ENCODE peak calls at places on chromosomes 11 and 22, in seven cellular contexts. One of them, this sample, is unnamed.

GRCh38 chr22:19378362-19378711 is 53.2 kb downstream of the HIRA start:
- DNase-seq in H1: no peak
- DNase-seq in mesenchymal stem cell: no peak
- DNase-seq in MM.1S: no peak
- DNase-seq in colonic mucosa: no peak
- DNase-seq in HCT116: no peak
- DNase-seq in fibroblast of lung: no peak
- DNase-seq in this sample: no peak

GRCh38 chr22:17121235-17122195 is at the start of gene TMEM121B:
- DNase-seq in H1: peak; percentile 68
- DNase-seq in mesenchymal stem cell: peak; percentile 51
- DNase-seq in MM.1S: no peak
- DNase-seq in colonic mucosa: no peak
- DNase-seq in HCT116: no peak
- DNase-seq in fibroblast of lung: peak; percentile 66
- DNase-seq in this sample: no peak

GRCh38 chr11:67505605-67506396 is 638 bp upstream of the PITPNM1 start:
- DNase-seq in H1: peak; percentile 81
- DNase-seq in mesenchymal stem cell: peak; percentile 93
- DNase-seq in MM.1S: peak; percentile 77
- DNase-seq in colonic mucosa: peak; percentile 95
- DNase-seq in HCT116: peak; percentile 93
- DNase-seq in fibroblast of lung: peak; percentile 79
- DNase-seq in this sample: no peak

GRCh38 chr11:75498556-75499255 is 27.0 kb downstream of the GDPD5 start:
- DNase-seq in H1: no peak
- DNase-seq in mesenchymal stem cell: no peak
- DNase-seq in MM.1S: no peak
- DNase-seq in colonic mucosa: no peak
- DNase-seq in HCT116: no peak
- DNase-seq in fibroblast of lung: peak; percentile 37
- DNase-seq in this sample: no peak

GRCh38 chr11:129285387-129285786 is 90.3 kb upstream of the BARX2 start:
- DNase-seq in H1: no peak
- DNase-seq in mesenchymal stem cell: no peak
- DNase-seq in MM.1S: no peak
- DNase-seq in colonic mucosa: no peak
- DNase-seq in HCT116: no peak
- DNase-seq in fibroblast of lung: no peak
- DNase-seq in this sample: no peak

GRCh38 chr11:78030429-78031325 is 7.6 kb upstream of the KCTD14 start:
- DNase-seq in H1: no peak
- DNase-seq in mesenchymal stem cell: no peak
- DNase-seq in MM.1S: no peak
- DNase-seq in colonic mucosa: peak; percentile 73
- DNase-seq in HCT116: no peak
- DNase-seq in fibroblast of lung: peak; percentile 70
- DNase-seq in this sample: no peak

GRCh38 chr11:120013325-120014250 is 124.3 kb downstream of the TRIM29 start:
- DNase-seq in H1: peak; percentile 81
- DNase-seq in mesenchymal stem cell: peak; percentile 24
- DNase-seq in MM.1S: no peak
- DNase-seq in colonic mucosa: peak; percentile 63
- DNase-seq in HCT116: peak; percentile 37
- DNase-seq in fibroblast of lung: peak; percentile 19
- DNase-seq in this sample: no peak

GRCh38 chr22:28931844-28932561 is 48.6 kb downstream of the ZNRF3 start:
- DNase-seq in H1: no peak
- DNase-seq in mesenchymal stem cell: no peak
- DNase-seq in MM.1S: no peak
- DNase-seq in colonic mucosa: no peak
- DNase-seq in HCT116: no peak
- DNase-seq in fibroblast of lung: no peak
- DNase-seq in this sample: no peak

GRCh38 chr22:24751518-24751917 is 23.0 kb downstream of the PIWIL3 start:
- DNase-seq in H1: no peak
- DNase-seq in mesenchymal stem cell: no peak
- DNase-seq in MM.1S: no peak
- DNase-seq in colonic mucosa: no peak
- DNase-seq in HCT116: no peak
- DNase-seq in fibroblast of lung: no peak
- DNase-seq in this sample: no peak

GRCh38 chr22:48948575-48949170 is 879.0 kb downstream of the BRD1 start:
- DNase-seq in H1: no peak
- DNase-seq in mesenchymal stem cell: no peak
- DNase-seq in MM.1S: no peak
- DNase-seq in colonic mucosa: no peak
- DNase-seq in HCT116: no peak
- DNase-seq in fibroblast of lung: no peak
- DNase-seq in this sample: no peak

GRCh38 chr11:91972665-91973266 is 251.9 kb upstream of the FAT3 start:
- DNase-seq in H1: no peak
- DNase-seq in mesenchymal stem cell: no peak
- DNase-seq in MM.1S: no peak
- DNase-seq in colonic mucosa: no peak
- DNase-seq in HCT116: no peak
- DNase-seq in fibroblast of lung: peak; percentile 26
- DNase-seq in this sample: no peak

GRCh38 chr11:126791446-126791845 is 209.1 kb downstream of the KIRREL3 start:
- DNase-seq in H1: peak; percentile 7
- DNase-seq in mesenchymal stem cell: no peak
- DNase-seq in MM.1S: no peak
- DNase-seq in colonic mucosa: no peak
- DNase-seq in HCT116: no peak
- DNase-seq in fibroblast of lung: no peak
- DNase-seq in this sample: no peak

GRCh38 chr11:121711900-121712424 is 259.2 kb upstream of the SORL1-AS1 start:
- DNase-seq in H1: no peak
- DNase-seq in mesenchymal stem cell: no peak
- DNase-seq in MM.1S: no peak
- DNase-seq in colonic mucosa: no peak
- DNase-seq in HCT116: no peak
- DNase-seq in fibroblast of lung: peak; percentile 62
- DNase-seq in this sample: no peak

GRCh38 chr11:127195791-127196190 is 195.2 kb upstream of the KIRREL3 start:
- DNase-seq in H1: no peak
- DNase-seq in mesenchymal stem cell: no peak
- DNase-seq in MM.1S: no peak
- DNase-seq in colonic mucosa: no peak
- DNase-seq in HCT116: no peak
- DNase-seq in fibroblast of lung: no peak
- DNase-seq in this sample: no peak

GRCh38 chr11:126355324-126355925 is at the start of gene ST3GAL4:
- DNase-seq in H1: peak; percentile 33
- DNase-seq in mesenchymal stem cell: peak; percentile 68
- DNase-seq in MM.1S: peak; percentile 51
- DNase-seq in colonic mucosa: peak; percentile 83
- DNase-seq in HCT116: no peak
- DNase-seq in fibroblast of lung: peak; percentile 70
- DNase-seq in this sample: no peak

GRCh38 chr11:134120143-134120850 is 51.4 kb downstream of the JAM3 start:
- DNase-seq in H1: no peak
- DNase-seq in mesenchymal stem cell: peak; percentile 97
- DNase-seq in MM.1S: no peak
- DNase-seq in colonic mucosa: peak; percentile 23
- DNase-seq in HCT116: no peak
- DNase-seq in fibroblast of lung: peak; percentile 97
- DNase-seq in this sample: no peak

GRCh38 chr11:12243511-12243910 is 133.1 kb downstream of the MICAL2 start:
- DNase-seq in H1: no peak
- DNase-seq in mesenchymal stem cell: no peak
- DNase-seq in MM.1S: no peak
- DNase-seq in colonic mucosa: no peak
- DNase-seq in HCT116: no peak
- DNase-seq in fibroblast of lung: no peak
- DNase-seq in this sample: no peak

GRCh38 chr11:130897262-130898182 is 18.8 kb downstream of the SNX19 start:
- DNase-seq in H1: no peak
- DNase-seq in mesenchymal stem cell: no peak
- DNase-seq in MM.1S: no peak
- DNase-seq in colonic mucosa: peak; percentile 31
- DNase-seq in HCT116: no peak
- DNase-seq in fibroblast of lung: peak; percentile 99
- DNase-seq in this sample: no peak

GRCh38 chr11:102981324-102981910 is 25.9 kb upstream of the MMP13 start:
- DNase-seq in H1: no peak
- DNase-seq in mesenchymal stem cell: peak; percentile 57
- DNase-seq in MM.1S: peak; percentile 49
- DNase-seq in colonic mucosa: no peak
- DNase-seq in HCT116: no peak
- DNase-seq in fibroblast of lung: peak; percentile 35
- DNase-seq in this sample: no peak

GRCh38 chr11:7655253-7656217 is 17.8 kb downstream of the CYB5R2 start:
- DNase-seq in H1: no peak
- DNase-seq in mesenchymal stem cell: no peak
- DNase-seq in MM.1S: no peak
- DNase-seq in colonic mucosa: peak; percentile 10
- DNase-seq in HCT116: no peak
- DNase-seq in fibroblast of lung: no peak
- DNase-seq in this sample: no peak

GRCh38 chr11:93085097-93085496 is 112.7 kb downstream of the SLC36A4 start:
- DNase-seq in H1: no peak
- DNase-seq in mesenchymal stem cell: no peak
- DNase-seq in MM.1S: no peak
- DNase-seq in colonic mucosa: no peak
- DNase-seq in HCT116: no peak
- DNase-seq in fibroblast of lung: no peak
- DNase-seq in this sample: no peak

GRCh38 chr11:2377511-2378443 is 667 bp downstream of the CD81 start:
- DNase-seq in H1: no peak
- DNase-seq in mesenchymal stem cell: peak; percentile 68
- DNase-seq in MM.1S: no peak
- DNase-seq in colonic mucosa: peak; percentile 63
- DNase-seq in HCT116: no peak
- DNase-seq in fibroblast of lung: peak; percentile 54
- DNase-seq in this sample: no peak

GRCh38 chr11:130510407-130511006 is 62.1 kb downstream of the ADAMTS15 start:
- DNase-seq in H1: no peak
- DNase-seq in mesenchymal stem cell: peak; percentile 37
- DNase-seq in MM.1S: no peak
- DNase-seq in colonic mucosa: peak; percentile 39
- DNase-seq in HCT116: no peak
- DNase-seq in fibroblast of lung: peak; percentile 71
- DNase-seq in this sample: no peak

GRCh38 chr22:20105456-20106204 is 10.3 kb upstream of the RANBP1 start:
- DNase-seq in H1: no peak
- DNase-seq in mesenchymal stem cell: no peak
- DNase-seq in MM.1S: no peak
- DNase-seq in colonic mucosa: no peak
- DNase-seq in HCT116: no peak
- DNase-seq in fibroblast of lung: no peak
- DNase-seq in this sample: no peak

GRCh38 chr22:35697142-35697541 is 20.5 kb upstream of the APOL5 start:
- DNase-seq in H1: no peak
- DNase-seq in mesenchymal stem cell: no peak
- DNase-seq in MM.1S: no peak
- DNase-seq in colonic mucosa: no peak
- DNase-seq in HCT116: no peak
- DNase-seq in fibroblast of lung: no peak
- DNase-seq in this sample: no peak

GRCh38 chr11:120832609-120833221 is 191.2 kb upstream of the TBCEL start:
- DNase-seq in H1: no peak
- DNase-seq in mesenchymal stem cell: no peak
- DNase-seq in MM.1S: no peak
- DNase-seq in colonic mucosa: no peak
- DNase-seq in HCT116: no peak
- DNase-seq in fibroblast of lung: peak; percentile 7
- DNase-seq in this sample: no peak

GRCh38 chr11:86292912-86293606 is 9.0 kb upstream of the HIKESHI start:
- DNase-seq in H1: no peak
- DNase-seq in mesenchymal stem cell: no peak
- DNase-seq in MM.1S: no peak
- DNase-seq in colonic mucosa: no peak
- DNase-seq in HCT116: no peak
- DNase-seq in fibroblast of lung: no peak
- DNase-seq in this sample: no peak

DNA sequence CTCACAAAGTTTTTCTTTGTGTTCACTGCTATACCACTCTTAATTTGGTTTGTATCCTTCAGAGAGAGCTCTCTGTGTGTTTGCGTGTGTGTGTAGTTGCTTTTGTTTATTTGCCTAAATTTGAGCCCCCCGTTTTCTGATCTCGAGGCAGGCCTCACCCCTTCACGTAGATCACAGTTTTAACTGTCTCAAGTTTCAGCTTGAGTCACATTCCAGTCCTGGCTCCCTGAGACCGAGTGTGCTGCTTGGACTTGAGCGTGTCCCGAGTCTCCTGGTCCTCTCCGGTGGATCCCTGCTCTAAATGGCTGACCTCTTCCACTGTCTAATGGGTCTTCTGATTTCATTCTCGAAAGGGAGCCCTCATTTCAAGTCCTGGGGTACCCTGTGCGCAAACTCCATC is 9.2 kb downstream of the SPINDOC start:
- DNase-seq in H1: no peak
- DNase-seq in mesenchymal stem cell: no peak
- DNase-seq in MM.1S: no peak
- DNase-seq in colonic mucosa: no peak
- DNase-seq in HCT116: no peak
- DNase-seq in fibroblast of lung: no peak
- DNase-seq in this sample: no peak
- H3K36me3 ChIP-seq in H1: peaks cover 76% of the 10 kb centered on the region
- H3K36me3 ChIP-seq in mesenchymal stem cell: peaks cover 82% of the 10 kb centered on the region
- H3K36me3 ChIP-seq in MM.1S: peaks cover 9% of the 10 kb centered on the region
- H3K36me3 ChIP-seq in colonic mucosa: no peaks in the 10 kb centered on the region
- H3K36me3 ChIP-seq in HCT116: peaks cover 59% of the 10 kb centered on the region
- H3K36me3 ChIP-seq in fibroblast of lung: peaks cover 31% of the 10 kb centered on the region
- H3K36me3 ChIP-seq in this sample: peaks cover 81% of the 10 kb centered on the region

GRCh38 chr11:65489061-65489705 is 9.7 kb upstream of the MALAT1 start:
- DNase-seq in H1: no peak
- DNase-seq in mesenchymal stem cell: peak; percentile 98
- DNase-seq in MM.1S: no peak
- DNase-seq in colonic mucosa: no peak
- DNase-seq in HCT116: no peak
- DNase-seq in fibroblast of lung: peak; percentile 91
- DNase-seq in this sample: no peak
- H3K27ac ChIP-seq in H1: peak overlapping the region; percentile 96
- H3K27ac ChIP-seq in mesenchymal stem cell: peak overlapping the region; percentile 93
- H3K27ac ChIP-seq in MM.1S: no peak overlapping the region
- H3K27ac ChIP-seq in colonic mucosa: peak overlapping the region; percentile 99
- H3K27ac ChIP-seq in HCT116: peak overlapping the region; percentile 98
- H3K27ac ChIP-seq in fibroblast of lung: peak overlapping the region; percentile 100
- H3K27ac ChIP-seq in this sample: peak overlapping the region; percentile 23

DNA sequence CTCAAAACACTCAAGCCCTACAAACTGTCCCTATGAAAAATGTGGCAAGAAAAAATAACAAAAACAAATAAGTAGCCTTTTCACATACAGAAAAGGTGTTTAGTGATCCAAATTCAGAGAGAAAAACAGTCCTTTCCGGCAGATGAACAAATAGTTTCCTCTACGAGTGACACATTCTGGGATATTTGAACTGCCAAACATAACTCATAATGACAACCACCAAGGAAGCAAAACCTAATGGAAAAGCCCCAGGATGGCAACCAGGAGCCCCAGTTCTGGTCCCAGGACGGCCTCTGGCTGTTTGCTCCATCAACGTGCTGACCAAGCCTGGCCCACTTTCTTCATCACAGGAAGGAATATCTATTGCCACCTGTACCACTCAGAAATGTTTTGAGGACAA is 6.0 kb downstream of the PACSIN2 start:
- DNase-seq in H1: no peak
- DNase-seq in mesenchymal stem cell: no peak
- DNase-seq in MM.1S: no peak
- DNase-seq in colonic mucosa: no peak
- DNase-seq in HCT116: no peak
- DNase-seq in fibroblast of lung: no peak
- DNase-seq in this sample: no peak
- H3K9ac ChIP-seq in H1: no peak overlapping the region
- H3K9ac ChIP-seq in mesenchymal stem cell: no peak overlapping the region
- H3K9ac ChIP-seq in MM.1S: no peak overlapping the region
- H3K9ac ChIP-seq in colonic mucosa: peak overlapping the region; percentile 42
- H3K9ac ChIP-seq in HCT116: no peak overlapping the region
- H3K9ac ChIP-seq in fibroblast of lung: no peak overlapping the region
- H3K9ac ChIP-seq in this sample: no peak overlapping the region

GRCh38 chr11:118638726-118639125 is 31.3 kb downstream of the PHLDB1 start:
- DNase-seq in H1: no peak
- DNase-seq in mesenchymal stem cell: no peak
- DNase-seq in MM.1S: no peak
- DNase-seq in colonic mucosa: no peak
- DNase-seq in HCT116: no peak
- DNase-seq in fibroblast of lung: no peak
- DNase-seq in this sample: no peak
- H3K36me3 ChIP-seq in H1: peaks cover 18% of the 10 kb centered on the region
- H3K36me3 ChIP-seq in mesenchymal stem cell: peaks cover 91% of the 10 kb centered on the region
- H3K36me3 ChIP-seq in MM.1S: no peaks in the 10 kb centered on the region
- H3K36me3 ChIP-seq in colonic mucosa: peaks cover under 1% of the 10 kb centered on the region
- H3K36me3 ChIP-seq in HCT116: no peaks in the 10 kb centered on the region
- H3K36me3 ChIP-seq in fibroblast of lung: peaks cover 47% of the 10 kb centered on the region
- H3K36me3 ChIP-seq in this sample: peaks cover 5% of the 10 kb centered on the region

This sample was measured in SK-N-MC.